ENCODE peak calls at places on chromosome 20, in five cellular contexts. B, O, K, Z and X are unnamed samples.

GRCh38 chr20:15196580-15197255 is 859.3 kb upstream of the FLRT3 start:
- DNase-seq in O (peak), B (no peak), K (no peak), Z (no peak), X (no peak)

GRCh38 chr20:36526521-36527011 is 14.8 kb upstream of the MYL9 start:
- DNase-seq in Z (no peak), O (no peak), K (no peak), B (no peak), X (no peak)

GRCh38 chr20:49676581-49677291 is 36.9 kb downstream of the B4GALT5 start:
- DNase-seq in B (no peak), K (no peak), O (peak), Z (no peak), X (no peak)

GRCh38 chr20:24316731-24317130 is 152.7 kb upstream of the SYNDIG1 start:
- DNase-seq in K (no peak), Z (no peak), O (no peak), B (no peak), X (no peak)

GRCh38 chr20:33177866-33178265 is 9.9 kb downstream of the BPIFA2 start:
- DNase-seq in K (no peak), O (no peak), B (no peak), Z (no peak), X (no peak)

GRCh38 chr20:35991142-35991771 is 22.9 kb downstream of the CNBD2 start:
- DNase-seq in Z (peak), O (no peak), B (no peak), K (no peak), X (no peak)

GRCh38 chr20:36919715-36920333 is 31.7 kb downstream of the SAMHD1 start:
- DNase-seq in O (no peak), K (no peak), B (no peak), Z (no peak), X (peak)

GRCh38 chr20:5214826-5215225 is 88.0 kb downstream of the CDS2 start:
- DNase-seq in Z (no peak), K (no peak), O (no peak), B (no peak), X (no peak)

GRCh38 chr20:258963-259362 is 1.4 kb downstream of the DEFB132 start:
- DNase-seq in K (no peak), Z (no peak), B (no peak), O (no peak), X (no peak)

GRCh38 chr20:32448306-32449056 is 90.3 kb downstream of the ASXL1 start:
- DNase-seq in B (no peak), O (no peak), K (no peak), Z (no peak), X (no peak)

GRCh38 chr20:35607003-35607735 is 8.5 kb upstream of the SPAG4 start:
- DNase-seq in K (no peak), Z (no peak), O (no peak), B (no peak), X (no peak)

GRCh38 chr20:4490595-4491280 is 231.0 kb upstream of the PRND start:
- DNase-seq in O (no peak), B (no peak), Z (no peak), K (no peak), X (no peak)

GRCh38 chr20:12068146-12068545 is 150.5 kb downstream of the BTBD3 start:
- DNase-seq in O (no peak), K (peak), B (no peak), Z (no peak), X (no peak)

GRCh38 chr20:32017711-32018251 is 7.5 kb downstream of the CCM2L start:
- DNase-seq in K (no peak), O (peak), B (no peak), Z (peak), X (no peak)

GRCh38 chr20:24755411-24755922 is 193.6 kb upstream of the CST7 start:
- DNase-seq in Z (no peak), B (no peak), O (no peak), K (peak), X (no peak)

GRCh38 chr20:52476074-52476751 is 284.6 kb upstream of the ZFP64 start:
- DNase-seq in K (no peak), Z (no peak), B (no peak), O (no peak), X (no peak)

GRCh38 chr20:10558635-10559187 is 115.1 kb downstream of the JAG1 start:
- DNase-seq in Z (no peak), K (no peak), O (no peak), B (peak), X (peak)

GRCh38 chr20:23255658-23256385 is 94.8 kb upstream of the NXT1 start:
- DNase-seq in B (no peak), Z (no peak), O (no peak), K (no peak), X (no peak)

GRCh38 chr20:41927189-41927588 is 309.0 kb upstream of the CHD6 start:
- DNase-seq in K (no peak), O (no peak), B (no peak), Z (no peak), X (no peak)

GRCh38 chr20:31572042-31572700 is 32.9 kb upstream of the ID1 start:
- DNase-seq in O (no peak), B (no peak), K (no peak), Z (no peak), X (no peak)

GRCh38 chr20:18657575-18657974 is 69.7 kb downstream of the DTD1 start:
- DNase-seq in B (no peak), K (peak), O (no peak), Z (no peak), X (no peak)

GRCh38 chr20:4689224-4689623 is 32.5 kb upstream of the PRND start:
- DNase-seq in O (no peak), K (no peak), B (no peak), Z (no peak), X (no peak)

GRCh38 chr20:53513489-53514298 is 79.9 kb downstream of the ZNF217 start:
- DNase-seq in Z (no peak), B (no peak), O (no peak), K (no peak), X (no peak)

GRCh38 chr20:20864346-20865096 is 152.1 kb upstream of the RALGAPA2 start:
- DNase-seq in O (no peak), K (no peak), B (no peak), Z (no peak), X (no peak)

GRCh38 chr20:49386848-49387605 is 95.4 kb downstream of the KCNB1 start:
- DNase-seq in K (no peak), O (no peak), B (no peak), Z (no peak), X (no peak)

GRCh38 chr20:33910056-33910455 is 83.7 kb upstream of the RALY start:
- DNase-seq in K (no peak), Z (no peak), O (no peak), B (no peak), X (no peak)

GRCh38 chr20:6489361-6490154 is 277.9 kb upstream of the BMP2 start:
- DNase-seq in Z (no peak), B (no peak), K (no peak), O (peak), X (no peak)

DNA sequence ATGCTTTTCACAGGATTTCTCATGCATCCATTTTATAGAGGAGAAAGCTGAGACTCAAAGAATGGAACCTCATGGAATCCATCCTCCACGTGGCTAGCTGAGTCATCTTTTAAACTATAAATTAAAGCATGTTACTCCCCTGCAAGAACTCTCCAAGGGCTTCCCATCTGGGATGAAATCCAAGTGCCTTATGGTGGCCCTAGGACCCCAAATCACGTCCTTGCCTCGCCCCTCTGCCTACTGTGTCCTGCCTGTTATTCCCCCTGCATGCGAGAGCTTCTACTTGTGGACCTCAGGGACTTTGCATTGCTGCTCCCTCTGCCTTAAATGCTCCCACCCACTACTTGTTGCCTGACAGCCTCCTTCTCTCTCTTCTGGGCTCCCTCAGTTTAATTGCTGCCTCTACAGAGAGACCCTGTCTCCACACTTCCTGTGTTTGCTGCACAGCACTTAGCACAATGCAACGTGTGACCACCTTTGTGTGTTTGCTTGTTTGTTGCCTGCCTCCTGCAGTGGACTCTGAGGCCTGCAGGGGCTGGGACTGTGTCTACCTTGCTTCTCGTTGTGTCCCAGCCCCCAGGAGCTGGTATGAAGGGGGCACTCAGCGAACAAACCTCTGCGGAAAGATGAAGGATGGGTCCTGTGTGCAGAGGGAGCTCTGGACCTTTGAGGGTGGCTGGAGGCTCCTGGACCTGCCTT is 39.4 kb downstream of the TOX2 start:
- DNase-seq in K (no peak), O (no peak), Z (no peak), B (no peak), X (no peak)
- TF ChIP-seq CTCF in K (no peak), O (no peak), Z (no peak), B (no peak), X (no peak)

GRCh38 chr20:63249891-63250290 is 4.4 kb downstream of the NKAIN4 start:
- DNase-seq in B (no peak), Z (no peak), O (no peak), K (no peak), X (no peak)

GRCh38 chr20:63254237-63254535 is at the start of gene NKAIN4:
- DNase-seq in O (no peak), K (no peak), B (no peak), Z (no peak), X (no peak)

GRCh38 chr20:63253065-63253437 is 1.2 kb downstream of the NKAIN4 start:
- DNase-seq in Z (no peak), B (no peak), O (no peak), K (no peak), X (no peak)

GRCh38 chr20:63253438-63254236 is 626 bp downstream of the NKAIN4 start:
- DNase-seq in K (no peak), O (no peak), B (no peak), Z (no peak), X (no peak)

GRCh38 chr20:63252157-63252780 is 2.0 kb downstream of the NKAIN4 start:
- DNase-seq in K (no peak), Z (no peak), B (no peak), O (no peak), X (no peak)
- TF ChIP-seq CTCF in K (no peak), Z (no peak), B (no peak), O (no peak), X (no peak)

GRCh38 chr20:2237059-2237458 is 58.7 kb upstream of the TGM3 start:
- DNase-seq in K (peak), O (no peak), B (peak), Z (no peak), X (peak)
- TF ChIP-seq CTCF in K (peak), O (no peak), B (peak), Z (no peak), X (peak)

GRCh38 chr20:1823421-1823892 is 71.8 kb upstream of the SIRPA start:
- DNase-seq in K (no peak), O (no peak), B (no peak), Z (no peak), X (no peak)
- TF ChIP-seq CTCF in K (no peak), O (no peak), B (no peak), Z (no peak), X (no peak)

GRCh38 chr20:57621426-57622200 is 1.4 kb upstream of the ZBP1 start:
- DNase-seq in O (no peak), K (no peak), Z (no peak), B (no peak), X (no peak)

GRCh38 chr20:57622201-57622570 is 2.0 kb upstream of the ZBP1 start:
- DNase-seq in B (no peak), K (no peak), Z (no peak), O (no peak), X (no peak)

GRCh38 chr20:57619053-57619831 is 984 bp downstream of the ZBP1 start:
- DNase-seq in B (no peak), Z (peak), K (no peak), O (peak), X (no peak)

GRCh38 chr20:57620274-57620990 is at the start of gene ZBP1:
- DNase-seq in B (no peak), K (no peak), Z (peak), O (no peak), X (no peak)

DNA sequence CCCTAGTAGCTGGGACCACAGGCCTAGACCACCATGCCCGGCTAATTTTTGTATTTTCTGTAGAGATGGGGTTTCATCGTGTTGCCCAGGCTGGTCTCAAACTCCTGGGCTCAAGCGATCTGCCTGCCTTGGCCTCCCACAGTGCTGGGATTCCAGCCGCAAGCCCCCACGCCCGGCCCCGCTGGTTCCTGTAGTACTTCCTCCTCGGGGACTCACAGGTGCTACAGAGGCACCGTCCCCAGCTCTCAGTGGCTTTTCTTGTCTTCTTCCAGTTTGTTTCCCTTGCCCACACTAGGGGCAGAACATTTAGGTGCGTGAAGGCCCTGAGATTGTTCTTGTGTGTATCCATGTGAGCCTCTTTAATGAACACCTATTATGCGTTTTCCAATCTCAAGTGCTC is 773 bp upstream of the ZBP1 start:
- DNase-seq in Z (no peak), O (no peak), B (no peak), K (no peak), X (no peak)
- TF ChIP-seq CTCF in Z (no peak), O (no peak), B (no peak), K (no peak), X (no peak)

GRCh38 chr20:40471261-40471629 is 217.8 kb downstream of the MAFB start:
- DNase-seq in Z (no peak), O (no peak), B (no peak), K (no peak), X (no peak)
- TF ChIP-seq CTCF in Z (no peak), O (no peak), B (no peak), K (no peak), X (no peak)

DNA sequence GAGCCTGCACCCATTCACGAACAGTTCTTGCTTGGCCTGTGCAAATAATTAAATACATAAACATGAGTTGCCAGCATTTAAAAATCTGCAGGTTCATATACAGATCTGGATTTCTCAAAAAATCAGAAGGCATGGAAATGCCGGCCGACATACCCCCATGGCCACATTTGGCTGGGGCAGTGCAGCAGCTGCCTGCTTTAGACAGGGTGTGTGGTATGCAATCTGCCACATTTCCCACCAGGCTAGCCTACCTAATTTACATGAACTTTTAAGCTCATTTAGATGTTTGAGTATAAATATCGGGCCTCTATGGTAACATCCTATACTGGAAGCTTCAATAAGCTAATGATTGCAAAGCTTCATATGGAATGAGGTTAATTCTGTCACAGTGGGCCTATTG is 31.5 kb downstream of the PLCB1 start:
- DNase-seq in K (no peak), B (no peak), Z (no peak), O (no peak), X (no peak)
- TF ChIP-seq CTCF in K (no peak), B (no peak), Z (no peak), O (no peak), X (no peak)

GRCh38 chr20:61301995-61302525 is 50.0 kb downstream of the CDH4 start:
- DNase-seq in K (no peak), Z (no peak), O (no peak), B (no peak), X (no peak)
- TF ChIP-seq CTCF in K (no peak), Z (no peak), O (no peak), B (no peak), X (no peak)